ENCODE peak calls at places on chromosomes 5 and 9, in four cellular contexts. Q is stomach; K is CD8-positive, alpha-beta T cell; Y is mesendoderm. R is an unnamed sample.

GRCh38 chr9:128473104-128473503 is 17.3 kb downstream of the ODF2 start:
- DNase-seq in Q (no peak), K (no peak), Y (no peak), R (no peak)

GRCh38 chr5:169165052-169165451 is 135.9 kb downstream of the SLIT3 start:
- DNase-seq in K (no peak), Q (no peak), Y (no peak), R (no peak)

GRCh38 chr5:42022383-42022782 is 97.3 kb downstream of the FBXO4 start:
- DNase-seq in Q (no peak), Y (no peak), K (no peak), R (no peak)

GRCh38 chr5:122375801-122376200 is 63.8 kb downstream of the SNCAIP start:
- DNase-seq in K (no peak), Q (no peak), Y (no peak), R (no peak)

GRCh38 chr5:179307006-179307800 is 38.1 kb downstream of the ADAMTS2 start:
- DNase-seq in Q (no peak), Y (no peak), K (no peak), R (no peak)

GRCh38 chr9:127809562-127810377 is 7.1 kb downstream of the FPGS start:
- DNase-seq in Q (peak), Y (peak), K (no peak), R (no peak)

GRCh38 chr9:129822825-129823162 is 1.1 kb downstream of the TOR1A start:
- DNase-seq in K (no peak), Q (no peak), Y (no peak), R (no peak)

GRCh38 chr5:80755634-80756033 is 100.9 kb upstream of the DHFR start:
- DNase-seq in Q (no peak), K (no peak), Y (no peak), R (no peak)

GRCh38 chr9:72633966-72634365 is 112.6 kb downstream of the TMC1 start:
- DNase-seq in Y (no peak), Q (no peak), K (no peak), R (no peak)

GRCh38 chr9:93117924-93118862 is 15.9 kb downstream of the NINJ1 start:
- DNase-seq in Y (no peak), K (no peak), Q (no peak), R (peak)

GRCh38 chr9:16417101-16417500 is 453.4 kb downstream of the BNC2 start:
- DNase-seq in K (no peak), Q (no peak), Y (no peak), R (no peak)

GRCh38 chr5:107372723-107373487 is 297.8 kb downstream of the EFNA5 start:
- DNase-seq in Q (no peak), K (no peak), Y (no peak), R (no peak)

GRCh38 chr9:30713279-30713678 is 1671.2 kb upstream of the ACO1 start:
- DNase-seq in Q (no peak), Y (no peak), K (no peak), R (no peak)

GRCh38 chr9:117696141-117696540 is 8.1 kb upstream of the TLR4 start:
- DNase-seq in K (no peak), Q (no peak), Y (no peak), R (no peak)

GRCh38 chr5:136048966-136049365 is 20.2 kb downstream of the TGFBI start:
- DNase-seq in Y (no peak), K (no peak), Q (no peak), R (no peak)

GRCh38 chr5:136051486-136052220 is 22.9 kb downstream of the TGFBI start:
- DNase-seq in Y (no peak), K (no peak), Q (no peak), R (no peak)

GRCh38 chr5:136043968-136044610 is 15.3 kb downstream of the TGFBI start:
- DNase-seq in K (no peak), Y (no peak), Q (no peak), R (no peak)

GRCh38 chr5:136046231-136046630 is 17.4 kb downstream of the TGFBI start:
- DNase-seq in K (no peak), Q (no peak), Y (no peak), R (no peak)

DNA sequence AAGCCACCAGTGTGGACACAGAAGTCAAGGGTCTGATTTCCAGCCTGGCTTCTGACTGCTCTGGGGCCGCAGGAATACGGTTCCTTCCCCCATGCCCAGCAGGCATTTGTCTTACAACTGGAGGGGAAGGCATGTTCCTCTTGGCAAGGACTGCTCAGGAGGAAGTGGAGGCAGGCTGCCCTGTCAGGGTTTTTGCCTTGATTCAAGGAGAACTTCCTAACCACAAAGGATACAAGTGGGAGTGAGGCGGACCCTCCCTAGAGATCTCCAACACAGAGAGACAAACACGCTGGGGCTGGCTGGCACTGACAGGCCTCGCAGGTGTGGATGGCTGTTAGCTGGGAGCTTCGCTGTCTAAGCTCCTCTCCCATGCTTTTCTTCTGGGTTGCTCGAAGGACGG is 19.1 kb downstream of the TGFBI start:
- DNase-seq in Q (no peak), K (no peak), Y (no peak), R (no peak)
- H3K27ac ChIP-seq in Q (no peak), K (no peak), Y (no peak), R (no peak)

GRCh38 chr9:12859704-12860251 is 85.0 kb downstream of the LURAP1L start:
- DNase-seq in Q (no peak), Y (no peak), K (no peak), R (no peak)
- H3K27ac ChIP-seq in Q (peak), Y (no peak), K (no peak), R (no peak)

DNA sequence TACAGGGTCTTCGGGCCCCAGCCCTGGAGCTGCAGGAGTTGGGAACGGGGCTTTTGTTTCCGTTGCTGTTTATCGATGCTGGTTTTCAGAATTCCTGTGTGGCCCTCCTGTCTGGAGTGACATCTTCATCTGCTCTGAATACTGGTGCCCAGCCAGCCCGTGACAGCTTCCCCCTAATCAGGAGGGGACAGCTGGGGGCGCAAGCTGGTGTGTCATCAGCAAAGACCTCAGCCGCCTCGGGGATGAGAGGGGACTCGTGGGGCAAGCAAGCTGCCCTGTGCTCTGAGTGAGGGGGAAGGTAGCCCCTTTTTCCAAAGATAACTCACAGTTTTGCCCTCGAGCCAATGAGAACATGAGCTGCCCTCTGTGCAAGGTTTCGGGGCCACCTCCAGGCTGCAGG is 110.7 kb downstream of the RXRA start:
- DNase-seq in Y (no peak), K (no peak), Q (no peak), R (no peak)
- H3K27ac ChIP-seq in Y (no peak), K (no peak), Q (peak), R (peak)

GRCh38 chr5:156913719-156914370 is 49.2 kb downstream of the TIMD4 start:
- DNase-seq in Y (peak), K (peak), Q (no peak), R (peak)

GRCh38 chr5:156914371-156914737 is 48.7 kb downstream of the TIMD4 start:
- DNase-seq in Y (no peak), K (no peak), Q (no peak), R (no peak)

GRCh38 chr5:156912869-156913268 is 50.2 kb downstream of the TIMD4 start:
- DNase-seq in Q (no peak), K (no peak), Y (no peak), R (no peak)

GRCh38 chr5:156918311-156918845 is 44.6 kb downstream of the TIMD4 start:
- DNase-seq in K (no peak), Y (no peak), Q (no peak), R (no peak)

GRCh38 chr5:156913355-156913718 is 49.7 kb downstream of the TIMD4 start:
- DNase-seq in K (no peak), Y (no peak), Q (no peak), R (no peak)
- H3K27ac ChIP-seq in K (peak), Y (peak), Q (no peak), R (no peak)

GRCh38 chr5:139354186-139354585 is 12.5 kb downstream of the PAIP2 start:
- DNase-seq in Y (no peak), Q (no peak), K (no peak), R (no peak)
- H3K27ac ChIP-seq in Y (no peak), Q (no peak), K (no peak), R (no peak)

DNA sequence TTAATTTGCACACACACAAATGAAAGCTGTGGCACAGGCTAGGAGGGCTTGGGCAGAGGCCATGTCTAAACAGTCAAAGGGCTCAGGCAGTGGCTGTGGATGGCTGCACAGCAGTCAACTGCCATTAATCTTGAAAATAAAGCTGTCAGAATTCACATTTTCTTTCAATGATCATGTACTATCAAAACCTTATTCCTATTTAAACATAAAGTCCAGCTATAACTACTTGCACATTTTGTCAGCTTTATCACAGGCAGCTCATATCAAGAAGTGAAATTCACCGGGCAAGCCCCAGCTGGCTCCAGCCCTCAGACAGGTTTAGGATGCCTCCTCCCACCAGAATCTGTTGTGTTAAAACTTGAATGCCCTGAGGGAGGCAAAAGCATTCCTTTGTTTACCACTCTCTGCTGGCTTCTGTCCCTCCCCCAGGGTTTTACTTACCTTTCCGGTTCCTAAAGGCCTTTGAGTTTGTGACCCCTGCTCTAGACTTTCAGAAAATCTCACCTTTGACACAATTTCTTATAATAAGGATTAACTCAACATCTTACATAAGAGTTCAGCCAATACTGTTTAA is 54.9 kb upstream of the GRAMD2B start:
- DNase-seq in K (no peak), Q (no peak), Y (peak), R (no peak)
- H3K27ac ChIP-seq in K (no peak), Q (peak), Y (no peak), R (no peak)

GRCh38 chr5:32254987-32255900 is 57.5 kb downstream of the MTMR12 start:
- DNase-seq in K (no peak), Q (no peak), Y (no peak), R (peak)
- H3K27ac ChIP-seq in K (no peak), Q (peak), Y (no peak), R (peak)

GRCh38 chr9:89073397-89073796 is 82.1 kb downstream of the S1PR3 start:
- DNase-seq in K (no peak), Q (no peak), Y (no peak), R (no peak)
- H3K27ac ChIP-seq in K (no peak), Q (no peak), Y (no peak), R (no peak)

GRCh38 chr9:74848150-74848525 is 39.6 kb downstream of the TRPM6 start:
- DNase-seq in Q (no peak), Y (no peak), K (no peak), R (no peak)
- H3K27ac ChIP-seq in Q (no peak), Y (no peak), K (no peak), R (no peak)

R was measured in thyroid gland.